ENCODE peak calls at places on chromosome 12, in four cellular contexts. M, E, G and D are unnamed samples.

GRCh38 chr12:69982081-69982480 is 157.1 kb downstream of the MYRFL start:
- DNase-seq in G (no peak), E (no peak), M (no peak), D (no peak)

GRCh38 chr12:127383281-127383680 is 883.7 kb upstream of the TMEM132C start:
- DNase-seq in E (no peak), G (no peak), M (no peak), D (no peak)

GRCh38 chr12:76543831-76544347 is 15.7 kb downstream of the OSBPL8 start:
- DNase-seq in M (no peak), E (no peak), G (no peak), D (no peak)

GRCh38 chr12:10190558-10191388 is 11.9 kb downstream of the TMEM52B start:
- DNase-seq in E (no peak), M (peak), G (peak), D (peak)

GRCh38 chr12:88298014-88298682 is 156.0 kb downstream of the TMTC3 start:
- DNase-seq in M (no peak), E (no peak), G (no peak), D (no peak)

GRCh38 chr12:12872934-12873275 is 18.5 kb upstream of the GPRC5A start:
- DNase-seq in E (no peak), G (no peak), M (no peak), D (peak)

GRCh38 chr12:77725611-77726010 is 105.1 kb upstream of the NAV3 start:
- DNase-seq in M (peak), E (no peak), G (no peak), D (peak)

GRCh38 chr12:89521348-89522238 is 3.0 kb downstream of the GALNT4 start:
- DNase-seq in M (no peak), G (no peak), E (no peak), D (peak)

GRCh38 chr12:94553130-94553519 is 93.5 kb upstream of the CEP83 start:
- DNase-seq in G (no peak), M (no peak), E (no peak), D (peak)

GRCh38 chr12:3601466-3602150 is 110.6 kb downstream of the PRMT8 start:
- DNase-seq in E (no peak), M (no peak), G (no peak), D (no peak)

GRCh38 chr12:50660425-50660822 is 103.5 kb upstream of the ATF1 start:
- DNase-seq in G (no peak), M (no peak), E (no peak), D (no peak)

GRCh38 chr12:80129895-80130535 is 30.7 kb downstream of the OTOGL start:
- DNase-seq in M (no peak), G (no peak), E (no peak), D (peak)

GRCh38 chr12:16691624-16692023 is 85.7 kb upstream of the LMO3 start:
- DNase-seq in G (peak), M (peak), E (no peak), D (no peak)

GRCh38 chr12:67621926-67622325 is 26.6 kb upstream of the DYRK2 start:
- DNase-seq in G (no peak), M (no peak), E (no peak), D (no peak)

GRCh38 chr12:67625004-67625403 is 23.5 kb upstream of the DYRK2 start:
- DNase-seq in M (no peak), E (no peak), G (peak), D (peak)

GRCh38 chr12:67626156-67626555 is 22.4 kb upstream of the DYRK2 start:
- DNase-seq in M (no peak), E (no peak), G (no peak), D (no peak)

GRCh38 chr12:67623259-67623658 is 25.3 kb upstream of the DYRK2 start:
- DNase-seq in E (no peak), M (no peak), G (no peak), D (no peak)

GRCh38 chr12:67624355-67624754 is 24.2 kb upstream of the DYRK2 start:
- DNase-seq in E (no peak), M (peak), G (no peak), D (no peak)
- TF ChIP-seq CTCF in E (no peak), M (peak), G (no peak), D (peak)

GRCh38 chr12:125528300-125528699 is 463.1 kb downstream of the AACS start:
- DNase-seq in G (no peak), E (no peak), M (no peak), D (no peak)

GRCh38 chr12:125530876-125531275 is 465.6 kb downstream of the AACS start:
- DNase-seq in E (no peak), M (no peak), G (no peak), D (no peak)

GRCh38 chr12:125525879-125526278 is 460.6 kb downstream of the AACS start:
- DNase-seq in G (no peak), M (no peak), E (no peak), D (no peak)
- TF ChIP-seq CTCF in G (no peak), M (no peak), E (no peak), D (no peak)

GRCh38 chr12:6750506-6750905 is 2.4 kb downstream of the MLF2 start:
- DNase-seq in M (no peak), G (no peak), E (no peak), D (no peak)

GRCh38 chr12:6753772-6754356 is 923 bp upstream of the MLF2 start:
- DNase-seq in G (no peak), E (no peak), M (peak), D (no peak)

GRCh38 chr12:6751767-6752166 is 1.2 kb downstream of the MLF2 start:
- DNase-seq in G (no peak), M (no peak), E (no peak), D (no peak)

GRCh38 chr12:6752931-6753771 is at the start of gene MLF2:
- DNase-seq in G (peak), M (peak), E (peak), D (peak)

DNA sequence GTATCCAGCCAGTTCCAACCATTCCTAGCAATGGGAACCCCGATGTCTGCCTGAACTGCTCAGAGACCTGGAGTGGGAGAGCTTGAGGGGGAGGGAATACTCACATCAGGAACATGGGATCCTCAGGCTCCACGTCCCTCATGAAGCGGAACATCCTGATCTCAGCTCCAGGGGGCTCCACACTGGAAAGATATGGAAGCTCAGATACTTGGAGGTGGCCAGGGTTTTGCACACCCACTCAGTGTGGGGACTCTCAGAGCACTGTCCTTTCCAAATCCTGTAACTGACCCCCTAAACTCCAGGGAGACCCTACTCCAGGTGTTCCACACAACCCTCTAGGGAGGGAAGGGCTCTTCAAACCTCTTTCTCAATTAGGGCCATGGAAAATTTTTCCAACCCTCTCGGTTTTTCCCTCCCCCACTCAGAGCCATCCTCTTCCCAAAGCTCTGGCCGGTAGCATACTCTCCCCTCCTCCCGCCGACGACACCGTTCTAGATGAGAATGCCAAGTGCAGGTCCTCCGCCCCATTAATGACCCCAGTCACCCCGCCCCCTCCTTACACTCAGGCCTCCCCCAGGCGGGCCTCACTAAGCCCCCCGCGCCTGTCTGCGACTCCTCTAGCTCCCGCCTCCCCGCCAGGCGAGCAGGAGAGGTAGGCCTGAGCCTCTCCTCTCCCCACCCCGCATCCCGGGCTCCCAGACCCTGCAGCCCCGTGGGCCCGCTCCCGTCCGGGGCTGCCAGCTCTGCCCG is 585 bp downstream of the MLF2 start:
- DNase-seq in E (peak), M (peak), G (peak), D (peak)
- TF ChIP-seq CTCF in E (no peak), M (peak), G (peak), D (peak)

GRCh38 chr12:124332068-124332672 is 37.3 kb downstream of the RFLNA start:
- DNase-seq in G (no peak), E (no peak), M (peak), D (no peak)
- TF ChIP-seq CTCF in G (peak), E (no peak), M (peak), D (peak)

GRCh38 chr12:71455028-71455737 is 15.6 kb downstream of the LGR5 start:
- DNase-seq in E (no peak), G (peak), M (no peak), D (no peak)
- TF ChIP-seq CTCF in E (no peak), G (no peak), M (no peak), D (no peak)

GRCh38 chr12:22759769-22760674 is 135.1 kb downstream of the ETNK1 start:
- DNase-seq in G (no peak), M (no peak), E (no peak), D (peak)

DNA sequence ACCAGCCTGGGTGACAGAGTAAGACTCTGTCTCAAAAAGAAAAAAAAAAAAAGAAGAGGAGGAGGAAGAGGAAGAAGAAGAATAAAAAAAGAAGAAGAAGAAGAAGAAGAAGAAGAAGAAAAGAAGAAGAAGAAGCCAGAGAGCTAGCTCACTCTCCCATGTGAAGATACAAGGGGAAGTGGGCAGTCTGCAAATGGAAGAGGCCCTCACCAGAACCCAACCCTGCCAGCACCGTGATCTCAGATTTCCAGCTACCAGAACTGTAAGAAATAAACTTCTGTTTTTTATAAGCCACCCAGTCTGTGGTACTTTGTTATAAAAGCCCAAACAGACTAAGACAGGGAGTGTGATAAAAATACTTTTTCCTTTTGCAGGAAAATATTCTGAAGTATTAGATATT is 130.7 kb downstream of the ETNK1 start:
- DNase-seq in E (no peak), G (no peak), M (no peak), D (no peak)
- TF ChIP-seq CTCF in E (no peak), G (no peak), M (no peak), D (no peak)